ENCODE peak calls at places on chromosomes 12 and 14, in eight cellular contexts. One of them, this sample, is unnamed.

GRCh38 chr12:69330475-69331473 is 17.4 kb upstream of the LYZ start:
- DNase-seq in fibroblast of the conjunctiva: no peak
- DNase-seq in endothelial cell: peak
- DNase-seq in ELR: peak
- DNase-seq in naive thymus-derived CD8-positive, alpha-beta T cell: peak
- DNase-seq in aorta: no peak
- DNase-seq in stimulated activated CD8-positive, alpha-beta memory T cell treated with anti-CD3 and anti-CD28 coated beads, Interleukin-7, amount 100 ng/mL, for 1 hour: peak
- DNase-seq in upper lobe of right lung: peak
- DNase-seq in this sample: no peak

GRCh38 chr14:69712637-69713088 is 54.3 kb upstream of the SRSF5 start:
- DNase-seq in fibroblast of the conjunctiva: no peak
- DNase-seq in endothelial cell: no peak
- DNase-seq in ELR: no peak
- DNase-seq in naive thymus-derived CD8-positive, alpha-beta T cell: no peak
- DNase-seq in aorta: peak
- DNase-seq in stimulated activated CD8-positive, alpha-beta memory T cell treated with anti-CD3 and anti-CD28 coated beads, Interleukin-7, amount 100 ng/mL, for 1 hour: no peak
- DNase-seq in upper lobe of right lung: peak
- DNase-seq in this sample: no peak

GRCh38 chr12:32344047-32344446 is 55.3 kb upstream of the FGD4 start:
- DNase-seq in fibroblast of the conjunctiva: no peak
- DNase-seq in endothelial cell: no peak
- DNase-seq in ELR: no peak
- DNase-seq in naive thymus-derived CD8-positive, alpha-beta T cell: no peak
- DNase-seq in aorta: no peak
- DNase-seq in stimulated activated CD8-positive, alpha-beta memory T cell treated with anti-CD3 and anti-CD28 coated beads, Interleukin-7, amount 100 ng/mL, for 1 hour: no peak
- DNase-seq in upper lobe of right lung: no peak
- DNase-seq in this sample: no peak

GRCh38 chr14:99035712-99036593 is 236.0 kb downstream of the BCL11B start:
- DNase-seq in fibroblast of the conjunctiva: peak
- DNase-seq in endothelial cell: peak
- DNase-seq in ELR: peak
- DNase-seq in naive thymus-derived CD8-positive, alpha-beta T cell: no peak
- DNase-seq in aorta: peak
- DNase-seq in stimulated activated CD8-positive, alpha-beta memory T cell treated with anti-CD3 and anti-CD28 coated beads, Interleukin-7, amount 100 ng/mL, for 1 hour: no peak
- DNase-seq in upper lobe of right lung: peak
- DNase-seq in this sample: peak

GRCh38 chr14:39847191-39847590 is 415.0 kb upstream of the FBXO33 start:
- DNase-seq in fibroblast of the conjunctiva: no peak
- DNase-seq in endothelial cell: no peak
- DNase-seq in ELR: no peak
- DNase-seq in naive thymus-derived CD8-positive, alpha-beta T cell: no peak
- DNase-seq in aorta: no peak
- DNase-seq in stimulated activated CD8-positive, alpha-beta memory T cell treated with anti-CD3 and anti-CD28 coated beads, Interleukin-7, amount 100 ng/mL, for 1 hour: no peak
- DNase-seq in upper lobe of right lung: no peak
- DNase-seq in this sample: no peak

GRCh38 chr12:122062832-122063690 is 15.5 kb upstream of the MLXIP start:
- DNase-seq in fibroblast of the conjunctiva: no peak
- DNase-seq in endothelial cell: peak
- DNase-seq in ELR: peak
- DNase-seq in naive thymus-derived CD8-positive, alpha-beta T cell: no peak
- DNase-seq in aorta: peak
- DNase-seq in stimulated activated CD8-positive, alpha-beta memory T cell treated with anti-CD3 and anti-CD28 coated beads, Interleukin-7, amount 100 ng/mL, for 1 hour: no peak
- DNase-seq in upper lobe of right lung: no peak
- DNase-seq in this sample: no peak

GRCh38 chr12:105935106-105935505 is 203.6 kb downstream of the NUAK1 start:
- DNase-seq in fibroblast of the conjunctiva: no peak
- DNase-seq in endothelial cell: no peak
- DNase-seq in ELR: no peak
- DNase-seq in naive thymus-derived CD8-positive, alpha-beta T cell: no peak
- DNase-seq in aorta: no peak
- DNase-seq in stimulated activated CD8-positive, alpha-beta memory T cell treated with anti-CD3 and anti-CD28 coated beads, Interleukin-7, amount 100 ng/mL, for 1 hour: no peak
- DNase-seq in upper lobe of right lung: no peak
- DNase-seq in this sample: no peak

GRCh38 chr14:35509846-35510245 is 24.1 kb upstream of the INSM2 start:
- DNase-seq in fibroblast of the conjunctiva: no peak
- DNase-seq in endothelial cell: no peak
- DNase-seq in ELR: no peak
- DNase-seq in naive thymus-derived CD8-positive, alpha-beta T cell: no peak
- DNase-seq in aorta: no peak
- DNase-seq in stimulated activated CD8-positive, alpha-beta memory T cell treated with anti-CD3 and anti-CD28 coated beads, Interleukin-7, amount 100 ng/mL, for 1 hour: no peak
- DNase-seq in upper lobe of right lung: no peak
- DNase-seq in this sample: no peak

GRCh38 chr12:113766880-113767878 is 198.9 kb downstream of the RBM19 start:
- DNase-seq in fibroblast of the conjunctiva: peak
- DNase-seq in endothelial cell: no peak
- DNase-seq in ELR: peak
- DNase-seq in naive thymus-derived CD8-positive, alpha-beta T cell: no peak
- DNase-seq in aorta: no peak
- DNase-seq in stimulated activated CD8-positive, alpha-beta memory T cell treated with anti-CD3 and anti-CD28 coated beads, Interleukin-7, amount 100 ng/mL, for 1 hour: no peak
- DNase-seq in upper lobe of right lung: no peak
- DNase-seq in this sample: no peak

GRCh38 chr14:93793555-93793954 is 5.3 kb upstream of the PRIMA1 start:
- DNase-seq in fibroblast of the conjunctiva: no peak
- DNase-seq in endothelial cell: no peak
- DNase-seq in ELR: no peak
- DNase-seq in naive thymus-derived CD8-positive, alpha-beta T cell: no peak
- DNase-seq in aorta: no peak
- DNase-seq in stimulated activated CD8-positive, alpha-beta memory T cell treated with anti-CD3 and anti-CD28 coated beads, Interleukin-7, amount 100 ng/mL, for 1 hour: no peak
- DNase-seq in upper lobe of right lung: no peak
- DNase-seq in this sample: no peak

GRCh38 chr12:94732367-94732990 is 82.1 kb upstream of the TMCC3 start:
- DNase-seq in fibroblast of the conjunctiva: no peak
- DNase-seq in endothelial cell: no peak
- DNase-seq in ELR: no peak
- DNase-seq in naive thymus-derived CD8-positive, alpha-beta T cell: no peak
- DNase-seq in aorta: no peak
- DNase-seq in stimulated activated CD8-positive, alpha-beta memory T cell treated with anti-CD3 and anti-CD28 coated beads, Interleukin-7, amount 100 ng/mL, for 1 hour: no peak
- DNase-seq in upper lobe of right lung: no peak
- DNase-seq in this sample: no peak

GRCh38 chr12:132490481-132491348 is 764 bp downstream of the FBRSL1 start:
- DNase-seq in fibroblast of the conjunctiva: no peak
- DNase-seq in endothelial cell: peak
- DNase-seq in ELR: peak
- DNase-seq in naive thymus-derived CD8-positive, alpha-beta T cell: no peak
- DNase-seq in aorta: no peak
- DNase-seq in stimulated activated CD8-positive, alpha-beta memory T cell treated with anti-CD3 and anti-CD28 coated beads, Interleukin-7, amount 100 ng/mL, for 1 hour: no peak
- DNase-seq in upper lobe of right lung: no peak
- DNase-seq in this sample: no peak

GRCh38 chr12:57832966-57833365 is 13.6 kb downstream of the CTDSP2 start:
- DNase-seq in fibroblast of the conjunctiva: no peak
- DNase-seq in endothelial cell: no peak
- DNase-seq in ELR: peak
- DNase-seq in naive thymus-derived CD8-positive, alpha-beta T cell: no peak
- DNase-seq in aorta: no peak
- DNase-seq in stimulated activated CD8-positive, alpha-beta memory T cell treated with anti-CD3 and anti-CD28 coated beads, Interleukin-7, amount 100 ng/mL, for 1 hour: no peak
- DNase-seq in upper lobe of right lung: no peak
- DNase-seq in this sample: no peak

GRCh38 chr14:101377069-101377468 is 184.2 kb upstream of the DIO3 start:
- DNase-seq in fibroblast of the conjunctiva: no peak
- DNase-seq in endothelial cell: no peak
- DNase-seq in ELR: no peak
- DNase-seq in naive thymus-derived CD8-positive, alpha-beta T cell: no peak
- DNase-seq in aorta: no peak
- DNase-seq in stimulated activated CD8-positive, alpha-beta memory T cell treated with anti-CD3 and anti-CD28 coated beads, Interleukin-7, amount 100 ng/mL, for 1 hour: no peak
- DNase-seq in upper lobe of right lung: no peak
- DNase-seq in this sample: no peak

GRCh38 chr12:5388581-5389535 is 43.0 kb upstream of the NTF3 start:
- DNase-seq in fibroblast of the conjunctiva: no peak
- DNase-seq in endothelial cell: no peak
- DNase-seq in ELR: peak
- DNase-seq in naive thymus-derived CD8-positive, alpha-beta T cell: no peak
- DNase-seq in aorta: no peak
- DNase-seq in stimulated activated CD8-positive, alpha-beta memory T cell treated with anti-CD3 and anti-CD28 coated beads, Interleukin-7, amount 100 ng/mL, for 1 hour: no peak
- DNase-seq in upper lobe of right lung: no peak
- DNase-seq in this sample: no peak

GRCh38 chr12:43578782-43579181 is 26.8 kb upstream of the ADAMTS20 start:
- DNase-seq in fibroblast of the conjunctiva: no peak
- DNase-seq in endothelial cell: no peak
- DNase-seq in ELR: peak
- DNase-seq in naive thymus-derived CD8-positive, alpha-beta T cell: no peak
- DNase-seq in aorta: no peak
- DNase-seq in stimulated activated CD8-positive, alpha-beta memory T cell treated with anti-CD3 and anti-CD28 coated beads, Interleukin-7, amount 100 ng/mL, for 1 hour: no peak
- DNase-seq in upper lobe of right lung: no peak
- DNase-seq in this sample: no peak

GRCh38 chr12:7110661-7111060 is 1.6 kb upstream of the C1RL start:
- DNase-seq in fibroblast of the conjunctiva: no peak
- DNase-seq in endothelial cell: no peak
- DNase-seq in ELR: no peak
- DNase-seq in naive thymus-derived CD8-positive, alpha-beta T cell: no peak
- DNase-seq in aorta: no peak
- DNase-seq in stimulated activated CD8-positive, alpha-beta memory T cell treated with anti-CD3 and anti-CD28 coated beads, Interleukin-7, amount 100 ng/mL, for 1 hour: no peak
- DNase-seq in upper lobe of right lung: no peak
- DNase-seq in this sample: peak

GRCh38 chr14:75196468-75196867 is 20.1 kb upstream of the TMED10 start:
- DNase-seq in fibroblast of the conjunctiva: no peak
- DNase-seq in endothelial cell: peak
- DNase-seq in ELR: no peak
- DNase-seq in naive thymus-derived CD8-positive, alpha-beta T cell: no peak
- DNase-seq in aorta: no peak
- DNase-seq in stimulated activated CD8-positive, alpha-beta memory T cell treated with anti-CD3 and anti-CD28 coated beads, Interleukin-7, amount 100 ng/mL, for 1 hour: no peak
- DNase-seq in upper lobe of right lung: peak
- DNase-seq in this sample: no peak

GRCh38 chr14:71497645-71498086 is 434.6 kb upstream of the RGS6 start:
- DNase-seq in fibroblast of the conjunctiva: no peak
- DNase-seq in endothelial cell: no peak
- DNase-seq in ELR: peak
- DNase-seq in naive thymus-derived CD8-positive, alpha-beta T cell: no peak
- DNase-seq in aorta: no peak
- DNase-seq in stimulated activated CD8-positive, alpha-beta memory T cell treated with anti-CD3 and anti-CD28 coated beads, Interleukin-7, amount 100 ng/mL, for 1 hour: no peak
- DNase-seq in upper lobe of right lung: no peak
- DNase-seq in this sample: no peak

GRCh38 chr12:68918960-68919359 is 14.0 kb downstream of the CPM start:
- DNase-seq in fibroblast of the conjunctiva: no peak
- DNase-seq in endothelial cell: no peak
- DNase-seq in ELR: no peak
- DNase-seq in naive thymus-derived CD8-positive, alpha-beta T cell: no peak
- DNase-seq in aorta: no peak
- DNase-seq in stimulated activated CD8-positive, alpha-beta memory T cell treated with anti-CD3 and anti-CD28 coated beads, Interleukin-7, amount 100 ng/mL, for 1 hour: no peak
- DNase-seq in upper lobe of right lung: no peak
- DNase-seq in this sample: no peak

GRCh38 chr14:94904636-94905035 is 134.7 kb upstream of the GSC start:
- DNase-seq in fibroblast of the conjunctiva: no peak
- DNase-seq in endothelial cell: no peak
- DNase-seq in ELR: no peak
- DNase-seq in naive thymus-derived CD8-positive, alpha-beta T cell: no peak
- DNase-seq in aorta: no peak
- DNase-seq in stimulated activated CD8-positive, alpha-beta memory T cell treated with anti-CD3 and anti-CD28 coated beads, Interleukin-7, amount 100 ng/mL, for 1 hour: no peak
- DNase-seq in upper lobe of right lung: no peak
- DNase-seq in this sample: no peak

GRCh38 chr12:82608706-82609105 is 78.0 kb upstream of the TMTC2 start:
- DNase-seq in fibroblast of the conjunctiva: no peak
- DNase-seq in endothelial cell: no peak
- DNase-seq in ELR: no peak
- DNase-seq in naive thymus-derived CD8-positive, alpha-beta T cell: no peak
- DNase-seq in aorta: no peak
- DNase-seq in stimulated activated CD8-positive, alpha-beta memory T cell treated with anti-CD3 and anti-CD28 coated beads, Interleukin-7, amount 100 ng/mL, for 1 hour: no peak
- DNase-seq in upper lobe of right lung: no peak
- DNase-seq in this sample: no peak

This sample was measured in suprapubic skin.